ENCODE peak calls at places on chromosomes 1 and 21, in eight cellular contexts. K is amniotic epithelial cell, M is HAP-1, T is lower lobe of right lung, I is adrenal gland, A is foreskin fibroblast, N is Kasumi-1, D is NCI-H2081. P is an unnamed sample.

GRCh38 chr1:65791396-65791795 is 1.3 kb upstream of the PDE4B start:
- DNase-seq in A (peak), M (no peak), D (no peak), I (no peak), N (no peak), T (no peak), K (peak), P (no peak)

GRCh38 chr1:226126824-226127591 is 59.5 kb downstream of the ACBD3 start:
- DNase-seq in N (no peak), A (no peak), D (no peak), T (no peak), K (peak), I (peak), M (no peak), P (no peak)

GRCh38 chr1:218259800-218260199 is 25.3 kb upstream of the RRP15 start:
- DNase-seq in D (peak), T (no peak), N (no peak), A (no peak), M (peak), K (peak), I (no peak), P (no peak)

GRCh38 chr1:53396563-53397268 is 62.5 kb upstream of the DMRTB1 start:
- DNase-seq in N (no peak), D (no peak), M (no peak), I (no peak), A (no peak), K (no peak), T (no peak), P (no peak)

GRCh38 chr1:186997877-186998276 is 169.1 kb downstream of the PLA2G4A start:
- DNase-seq in I (no peak), M (no peak), K (no peak), T (no peak), D (no peak), N (no peak), A (no peak), P (no peak)

GRCh38 chr1:77484334-77484733 is 198.1 kb downstream of the ZZZ3 start:
- DNase-seq in A (no peak), T (no peak), N (no peak), I (no peak), D (no peak), K (no peak), M (no peak), P (no peak)

GRCh38 chr1:160410412-160411005 is 10.1 kb downstream of the VANGL2 start:
- DNase-seq in I (no peak), A (peak), N (no peak), D (no peak), M (peak), K (no peak), T (no peak), P (peak)

GRCh38 chr21:31201548-31201947 is 142.5 kb downstream of the TIAM1 start:
- DNase-seq in T (no peak), K (no peak), A (peak), D (no peak), I (no peak), N (peak), M (no peak), P (peak)

GRCh38 chr1:145858238-145858936 is 494 bp downstream of the PIAS3 start:
- DNase-seq in A (peak), N (peak), T (peak), M (peak), D (no peak), I (peak), K (peak), P (no peak)

GRCh38 chr1:117572546-117572945 is 33.3 kb upstream of the TENT5C start:
- DNase-seq in N (no peak), I (no peak), M (no peak), K (no peak), A (no peak), D (no peak), T (peak), P (no peak)

GRCh38 chr1:197954718-197955418 is 37.7 kb downstream of the LHX9 start:
- DNase-seq in D (no peak), I (no peak), K (peak), N (no peak), M (no peak), A (no peak), T (no peak), P (no peak)

GRCh38 chr1:24048205-24048869 is 63.6 kb downstream of the MYOM3 start:
- DNase-seq in A (no peak), I (no peak), N (no peak), K (no peak), D (no peak), M (no peak), T (no peak), P (no peak)

GRCh38 chr1:210237981-210238380 is 5.4 kb downstream of the SERTAD4 start:
- DNase-seq in M (no peak), T (no peak), K (no peak), N (no peak), A (no peak), I (no peak), D (no peak), P (peak)

GRCh38 chr1:182147136-182147815 is 85.8 kb upstream of the ZNF648 start:
- DNase-seq in I (peak), T (peak), M (no peak), A (peak), D (no peak), N (peak), K (peak), P (no peak)

GRCh38 chr1:23726669-23727068 is 16.6 kb upstream of the ELOA start:
- DNase-seq in A (peak), K (peak), I (no peak), T (no peak), D (no peak), M (no peak), N (no peak), P (no peak)

GRCh38 chr1:14804626-14805025 is 206.1 kb downstream of the KAZN start:
- DNase-seq in T (peak), A (no peak), I (no peak), K (no peak), M (peak), N (no peak), D (no peak), P (no peak)

GRCh38 chr1:30414086-30414850 is 309.1 kb downstream of the MATN1 start:
- DNase-seq in M (no peak), D (no peak), I (no peak), T (no peak), K (no peak), N (no peak), A (no peak), P (no peak)

GRCh38 chr21:37845535-37845934 is 70.7 kb downstream of the KCNJ6 start:
- DNase-seq in N (no peak), A (no peak), D (peak), I (no peak), M (no peak), K (no peak), T (no peak), P (no peak)

GRCh38 chr1:40936878-40937484 is 42.5 kb upstream of the CTPS1 start:
- DNase-seq in I (no peak), K (peak), M (no peak), D (no peak), T (no peak), N (peak), A (peak), P (no peak)

GRCh38 chr1:55234016-55234415 is 18.9 kb upstream of the USP24 start:
- DNase-seq in T (no peak), K (peak), M (no peak), D (no peak), A (peak), I (no peak), N (no peak), P (no peak)

GRCh38 chr1:21705303-21705980 is 36.3 kb upstream of the RAP1GAP start:
- DNase-seq in K (no peak), I (no peak), N (no peak), A (no peak), D (no peak), T (no peak), M (peak), P (peak)

GRCh38 chr1:58324551-58324950 is 222.0 kb downstream of the OMA1 start:
- DNase-seq in I (no peak), K (no peak), A (no peak), M (no peak), D (no peak), T (no peak), N (no peak), P (no peak)

P was measured in globus pallidus.